ENCODE peak calls at places on chromosomes 12 and 14, in nine cellular contexts. W is lower lobe of right lung, E is activated T-cell treated with anti-CD3 and anti-CD28 coated beads for 24 hours, A is AG04450, D is amniotic epithelial cell, H is ELR, Z is HFFc6, Q is retinal pigment epithelial cell, U is Kasumi-1. J is an unnamed sample.

GRCh38 chr14:96149131-96149530 is 55.5 kb upstream of the BDKRB2 start:
- DNase-seq in H (no peak), D (no peak), W (no peak), Z (no peak), U (no peak), Q (no peak), E (no peak), A (no peak), J (no peak)

GRCh38 chr14:94505641-94506040 is 3.6 kb downstream of the SERPINA12 start:
- DNase-seq in Z (no peak), Q (no peak), D (no peak), W (no peak), A (no peak), U (no peak), E (no peak), H (no peak), J (no peak)

GRCh38 chr12:4106617-4107016 is 166.9 kb upstream of the CCND2 start:
- DNase-seq in E (no peak), A (no peak), H (no peak), Q (no peak), D (no peak), U (no peak), W (no peak), Z (no peak), J (no peak)

GRCh38 chr12:113506867-113507266 is 35.2 kb upstream of the LHX5 start:
- DNase-seq in H (no peak), Q (no peak), D (no peak), Z (no peak), A (no peak), E (no peak), W (no peak), U (no peak), J (no peak)

GRCh38 chr12:121799175-121799841 is 4.5 kb upstream of the SETD1B start:
- DNase-seq in Q (no peak), D (peak), U (peak), E (no peak), W (peak), Z (peak), H (peak), A (no peak), J (no peak)

GRCh38 chr12:66036317-66036716 is 94.2 kb downstream of the LLPH start:
- DNase-seq in W (no peak), U (no peak), A (peak), Z (peak), D (peak), H (peak), Q (peak), E (no peak), J (peak)

GRCh38 chr12:40203060-40203430 is 21.8 kb upstream of the LRRK2 start:
- DNase-seq in Z (no peak), U (no peak), A (no peak), H (no peak), Q (no peak), E (no peak), W (no peak), D (no peak), J (no peak)

GRCh38 chr12:75798527-75798926 is 233.0 kb downstream of the PHLDA1 start:
- DNase-seq in W (no peak), Z (no peak), Q (no peak), U (no peak), E (no peak), A (no peak), D (no peak), H (no peak), J (no peak)

GRCh38 chr14:72739446-72740405 is 154.2 kb downstream of the DPF3 start:
- DNase-seq in H (no peak), D (no peak), Z (no peak), E (no peak), A (no peak), W (no peak), Q (no peak), U (no peak), J (no peak)

GRCh38 chr14:20469890-20470858 is 968 bp downstream of the PNP start:
- DNase-seq in A (no peak), Q (no peak), W (no peak), H (peak), Z (peak), U (peak), E (peak), D (peak), J (peak)

GRCh38 chr12:62625238-62625637 is 158.6 kb downstream of the MON2 start:
- DNase-seq in U (peak), E (no peak), A (no peak), D (peak), Q (no peak), H (no peak), Z (no peak), W (no peak), J (no peak)

GRCh38 chr12:124115976-124116690 is 143.1 kb downstream of the ZNF664 start:
- DNase-seq in H (no peak), W (no peak), D (no peak), U (no peak), E (no peak), Z (no peak), A (no peak), Q (no peak), J (no peak)

GRCh38 chr12:107645630-107646333 is 39.8 kb upstream of the PWP1 start:
- DNase-seq in Z (no peak), A (no peak), H (no peak), Q (no peak), W (no peak), U (no peak), D (peak), E (no peak), J (no peak)

GRCh38 chr12:115103884-115104883 is 420.2 kb upstream of the TBX3 start:
- DNase-seq in A (no peak), H (no peak), E (no peak), U (no peak), Z (no peak), W (no peak), Q (no peak), D (peak), J (no peak)

GRCh38 chr12:34219046-34219770 is 196.9 kb downstream of the ALG10 start:
- DNase-seq in Z (no peak), U (no peak), A (no peak), W (no peak), H (no peak), E (no peak), D (no peak), Q (no peak), J (no peak)

GRCh38 chr12:113390064-113391043 is 13.3 kb downstream of the SDS start:
- DNase-seq in H (no peak), E (no peak), A (no peak), Z (no peak), Q (no peak), U (no peak), W (no peak), D (no peak), J (no peak)

GRCh38 chr12:14668591-14668990 is 27.8 kb downstream of the GUCY2C start:
- DNase-seq in W (no peak), E (no peak), A (no peak), D (no peak), Q (no peak), Z (no peak), H (no peak), U (no peak), J (no peak)

J was measured in HS-27A.